ENCODE peak calls at places on chromosomes 4 and X, in six cellular contexts. M is left ventricle myocardium inferior, A is HL-60, U is epithelial cell of proximal tubule, F is astrocyte, N is uterus. P is an unnamed sample.
A peak's percentile ranks its signal among the peaks of the same experiment; 100 is the strongest.

GRCh38 chr4:164239976-164240375 is 514.0 kb upstream of the SMIM31 start:
- DNase-seq in M (no peak), A (no peak), U (no peak), F (peak; percentile 7), N (no peak), P (no peak)

GRCh38 chr4:128393111-128393704 is 105.6 kb upstream of the PGRMC2 start:
- DNase-seq in M (no peak), A (no peak), U (peak; percentile 60), F (peak; percentile 79), N (no peak), P (no peak)

GRCh38 chrX:43349363-43349762 is 306.7 kb upstream of the MAOA start:
- DNase-seq in M (no peak), A (peak; percentile 1), U (no peak), F (no peak), N (no peak), P (peak; percentile 22)

GRCh38 chr4:175622887-175623286 is 189.2 kb downstream of the GPM6A start:
- DNase-seq in M (no peak), A (no peak), U (no peak), F (no peak), N (no peak), P (no peak)

GRCh38 chr4:4950891-4951290 is 68.4 kb downstream of the CYTL1 start:
- DNase-seq in M (no peak), A (no peak), U (no peak), F (no peak), N (no peak), P (no peak)

GRCh38 chr4:109179089-109179488 is 123.4 kb downstream of the COL25A1 start:
- DNase-seq in M (no peak), A (no peak), U (no peak), F (no peak), N (no peak), P (no peak)

GRCh38 chrX:82775426-82775825 is 732.7 kb upstream of the POU3F4 start:
- DNase-seq in M (no peak), A (no peak), U (no peak), F (no peak), N (no peak), P (no peak)

GRCh38 chr4:53644607-53645006 is 53.3 kb upstream of the LNX1 start:
- DNase-seq in M (no peak), A (no peak), U (no peak), F (no peak), N (no peak), P (no peak)

GRCh38 chr4:107834241-107834856 is 9.6 kb downstream of the SGMS2 start:
- DNase-seq in M (no peak), A (no peak), U (no peak), F (no peak), N (no peak), P (no peak)

GRCh38 chr4:17058506-17058905 is 160.1 kb upstream of the LDB2 start:
- DNase-seq in M (peak; percentile 16), A (no peak), U (no peak), F (peak; percentile 17), N (peak; percentile 40), P (no peak)

GRCh38 chr4:34766935-34767859 is 1477.1 kb downstream of the ARAP2 start:
- DNase-seq in M (no peak), A (no peak), U (no peak), F (no peak), N (no peak), P (no peak)

GRCh38 chr4:102343964-102344519 is 1.2 kb downstream of the SLC39A8 start:
- DNase-seq in M (no peak), A (no peak), U (no peak), F (no peak), N (no peak), P (no peak)

GRCh38 chr4:108100827-108101226 is 67.9 kb downstream of the LEF1 start:
- DNase-seq in M (no peak), A (no peak), U (no peak), F (no peak), N (no peak), P (no peak)

GRCh38 chrX:40097492-40098263 is at the start of gene BCOR:
- DNase-seq in M (peak; percentile 73), A (peak; percentile 68), U (no peak), F (no peak), N (peak; percentile 72), P (no peak)

GRCh38 chrX:73390628-73391567 is 56.0 kb upstream of the CDX4 start:
- DNase-seq in M (no peak), A (no peak), U (no peak), F (no peak), N (no peak), P (no peak)

GRCh38 chr4:75672461-75673026 is 667 bp downstream of the G3BP2 start:
- DNase-seq in M (peak; percentile 67), A (peak; percentile 39), U (no peak), F (peak; percentile 18), N (peak; percentile 61), P (peak; percentile 44)

GRCh38 chr4:26719954-26720552 is 136.2 kb downstream of the TBC1D19 start:
- DNase-seq in M (no peak), A (no peak), U (no peak), F (no peak), N (no peak), P (no peak)

GRCh38 chr4:39237179-39237578 is 54.9 kb downstream of the WDR19 start:
- DNase-seq in M (no peak), A (no peak), U (no peak), F (no peak), N (no peak), P (no peak)

GRCh38 chrX:148567229-148567628 is 66.8 kb downstream of the AFF2 start:
- DNase-seq in M (no peak), A (no peak), U (peak; percentile 3), F (peak; percentile 82), N (no peak), P (no peak)

GRCh38 chrX:71659342-71659741 is 8.0 kb upstream of the LOC101059915 start:
- DNase-seq in M (no peak), A (no peak), U (no peak), F (no peak), N (no peak), P (no peak)

GRCh38 chrX:13147147-13147546 is 102.7 kb upstream of the FAM9C start:
- DNase-seq in M (no peak), A (no peak), U (no peak), F (no peak), N (no peak), P (no peak)

GRCh38 chrX:38426785-38427184 is 74.4 kb downstream of the OTC start:
- DNase-seq in M (no peak), A (no peak), U (no peak), F (no peak), N (no peak), P (no peak)

GRCh38 chr4:36226430-36227227 is 17.7 kb downstream of the ARAP2 start:
- DNase-seq in M (no peak), A (no peak), U (no peak), F (no peak), N (no peak), P (no peak)

GRCh38 chr4:158176108-158176507 is 3.3 kb upstream of the GASK1B start:
- DNase-seq in M (no peak), A (no peak), U (no peak), F (peak; percentile 60), N (no peak), P (no peak)

GRCh38 chr4:3202836-3203820 is 45.8 kb upstream of the MSANTD1 start:
- DNase-seq in M (no peak), A (no peak), U (no peak), F (no peak), N (peak; percentile 36), P (peak; percentile 18)

GRCh38 chr4:52407545-52407944 is 251.6 kb downstream of the USP46 start:
- DNase-seq in M (no peak), A (no peak), U (no peak), F (no peak), N (no peak), P (no peak)

GRCh38 chrX:103585421-103586313 is at the start of gene TCEAL4:
- DNase-seq in M (peak; percentile 56), A (no peak), U (no peak), F (no peak), N (peak; percentile 72), P (no peak)

GRCh38 chr4:1058997-1059665 is 47.7 kb downstream of the FGFRL1 start:
- DNase-seq in M (no peak), A (no peak), U (no peak), F (no peak), N (no peak), P (no peak)
- TF ChIP-seq CTCF in M (no peak), A (no peak), U (no peak), F (no peak), N (no peak), P (no peak)

GRCh38 chrX:11426712-11427081 is 133.5 kb downstream of the AMELX start:
- DNase-seq in M (no peak), A (no peak), U (no peak), F (no peak), N (no peak), P (no peak)
- H3K4me3 ChIP-seq in M (peak overlapping the region; percentile 65), A (no peak overlapping the region), U (no peak overlapping the region), F (no peak overlapping the region), N (peak overlapping the region; percentile 22), P (no peak overlapping the region)

GRCh38 chr4:144360394-144360793 is 219.9 kb upstream of the GYPA start:
- DNase-seq in M (no peak), A (no peak), U (no peak), F (no peak), N (no peak), P (no peak)

GRCh38 chr4:144356941-144357381 is 216.4 kb upstream of the GYPA start:
- DNase-seq in M (no peak), A (no peak), U (no peak), F (no peak), N (no peak), P (no peak)

GRCh38 chr4:144357970-144358369 is 217.5 kb upstream of the GYPA start:
- DNase-seq in M (no peak), A (no peak), U (peak; percentile 13), F (no peak), N (no peak), P (no peak)

GRCh38 chr4:144353240-144353639 is 212.7 kb upstream of the GYPA start:
- DNase-seq in M (no peak), A (no peak), U (no peak), F (no peak), N (no peak), P (no peak)

GRCh38 chr4:144355809-144356757 is 215.6 kb upstream of the GYPA start:
- DNase-seq in M (no peak), A (peak; percentile 34), U (peak; percentile 39), F (peak; percentile 99), N (no peak), P (peak; percentile 60)
- TF ChIP-seq CTCF in M (no peak), A (no peak), U (peak; percentile 25), F (no peak), N (no peak), P (peak; percentile 38)

GRCh38 chr4:168586926-168587325 is 90.1 kb downstream of the PALLD start:
- DNase-seq in M (no peak), A (no peak), U (no peak), F (no peak), N (no peak), P (no peak)

GRCh38 chr4:168589154-168589553 is 92.3 kb downstream of the PALLD start:
- DNase-seq in M (no peak), A (no peak), U (peak; percentile 66), F (peak; percentile 84), N (no peak), P (no peak)

GRCh38 chr4:168584321-168584771 is 87.5 kb downstream of the PALLD start:
- DNase-seq in M (no peak), A (no peak), U (no peak), F (peak; percentile 75), N (no peak), P (no peak)

GRCh38 chr4:168585168-168586091 is 88.6 kb downstream of the PALLD start:
- DNase-seq in M (peak; percentile 78), A (no peak), U (no peak), F (peak; percentile 64), N (peak; percentile 89), P (no peak)

GRCh38 chr4:168587326-168588125 is 90.7 kb downstream of the PALLD start:
- DNase-seq in M (peak; percentile 25), A (no peak), U (no peak), F (peak; percentile 91), N (peak; percentile 63), P (no peak)
- H3K4me3 ChIP-seq in M (peak overlapping the region; percentile 7), A (no peak overlapping the region), U (no peak overlapping the region), F (peak overlapping the region; percentile 8), N (no peak overlapping the region), P (no peak overlapping the region)